ENCODE peak calls at places on chromosomes 1 and 21, in four cellular contexts. R, L, S and X are unnamed samples. For H3K9me3, the result is how much of the 10 kb centered on the place peaks cover.

GRCh38 chr1:228152097-228152917 is 2.6 kb downstream of the GJC2 start:
- DNase-seq in R (no peak), L (no peak), S (no peak), X (no peak)

GRCh38 chr1:49552101-49552500 is 471.7 kb downstream of the AGBL4 start:
- DNase-seq in R (no peak), L (no peak), S (peak), X (no peak)

GRCh38 chr21:18155508-18156193 is 89.0 kb upstream of the CHODL start:
- DNase-seq in R (no peak), L (no peak), S (no peak), X (no peak)

GRCh38 chr1:14637233-14637632 is 38.7 kb downstream of the KAZN start:
- DNase-seq in R (no peak), L (no peak), S (no peak), X (no peak)

GRCh38 chr21:37862536-37862935 is 53.7 kb downstream of the KCNJ6 start:
- DNase-seq in R (no peak), L (no peak), S (no peak), X (no peak)

GRCh38 chr1:206110820-206111219 is 6.4 kb downstream of the AVPR1B start:
- DNase-seq in R (no peak), L (no peak), S (no peak), X (no peak)

GRCh38 chr1:21270086-21270689 is 20.1 kb downstream of the ECE1 start:
- DNase-seq in R (peak), L (peak), S (peak), X (peak)

GRCh38 chr21:41684381-41685245 is 82.2 kb downstream of the RIPK4 start:
- DNase-seq in R (peak), L (no peak), S (no peak), X (no peak)

GRCh38 chr1:22527555-22528296 is 35.6 kb upstream of the EPHA8 start:
- DNase-seq in R (no peak), L (no peak), S (no peak), X (no peak)

GRCh38 chr1:114982251-114982650 is 47.4 kb upstream of the TSHB start:
- DNase-seq in R (no peak), L (no peak), S (no peak), X (no peak)

GRCh38 chr1:206804156-206804737 is 32.0 kb upstream of the IL10 start:
- DNase-seq in R (no peak), L (no peak), S (no peak), X (no peak)

GRCh38 chr1:145891143-145891542 is 5.5 kb upstream of the ANKRD35 start:
- DNase-seq in R (no peak), L (no peak), S (no peak), X (no peak)

GRCh38 chr1:47839460-47839760 is 157.8 kb downstream of the TRABD2B start:
- DNase-seq in R (no peak), L (no peak), S (no peak), X (no peak)

GRCh38 chr1:8019229-8019620 is 6.9 kb downstream of the ERRFI1 start:
- DNase-seq in R (no peak), L (no peak), S (no peak), X (no peak)

GRCh38 chr1:229420765-229421164 is 13.1 kb downstream of the ACTA1 start:
- DNase-seq in R (no peak), L (no peak), S (no peak), X (no peak)

GRCh38 chr1:6385673-6386191 is 7.8 kb downstream of the ACOT7 start:
- DNase-seq in R (no peak), L (no peak), S (no peak), X (no peak)

GRCh38 chr21:28100366-28100765 is 892.3 kb downstream of the LTN1 start:
- DNase-seq in R (no peak), L (no peak), S (no peak), X (no peak)

GRCh38 chr1:23747947-23748346 is 4.7 kb downstream of the ELOA start:
- DNase-seq in R (no peak), L (no peak), S (no peak), X (no peak)

GRCh38 chr1:201792534-201793305 is 36.2 kb upstream of the IPO9 start:
- DNase-seq in R (peak), L (peak), S (peak), X (peak)

GRCh38 chr21:46146856-46147255 is 8.5 kb downstream of the FTCD start:
- DNase-seq in R (peak), L (no peak), S (no peak), X (no peak)
- H3K9me3 ChIP-seq in R (under half), L (under half), S (under half), X (under half)

GRCh38 chr1:37925316-37925715 is 21.5 kb downstream of the INPP5B start:
- DNase-seq in R (no peak), L (no peak), S (no peak), X (no peak)

GRCh38 chr1:37923551-37923889 is 23.3 kb downstream of the INPP5B start:
- DNase-seq in R (no peak), L (no peak), S (no peak), X (no peak)

GRCh38 chr1:37926061-37926924 is 20.6 kb downstream of the INPP5B start:
- DNase-seq in R (no peak), L (no peak), S (no peak), X (no peak)

GRCh38 chr1:37919277-37919676 is 27.6 kb downstream of the INPP5B start:
- DNase-seq in R (no peak), L (no peak), S (no peak), X (no peak)

GRCh38 chr1:37922767-37923550 is 23.9 kb downstream of the INPP5B start:
- DNase-seq in R (no peak), L (no peak), S (no peak), X (no peak)
- H3K27ac ChIP-seq in R (no peak), L (no peak), S (no peak), X (no peak)

GRCh38 chr1:151729966-151730291 is 8.6 kb downstream of the RIIAD1 start:
- DNase-seq in R (no peak), L (no peak), S (no peak), X (no peak)

GRCh38 chr1:151729157-151729965 is 8.0 kb downstream of the RIIAD1 start:
- DNase-seq in R (no peak), L (no peak), S (no peak), X (no peak)

GRCh38 chr1:151733126-151733525 is 11.8 kb downstream of the RIIAD1 start:
- DNase-seq in R (no peak), L (no peak), S (no peak), X (no peak)

GRCh38 chr1:151723726-151724370 is 2.5 kb downstream of the RIIAD1 start:
- DNase-seq in R (no peak), L (no peak), S (no peak), X (no peak)

DNA sequence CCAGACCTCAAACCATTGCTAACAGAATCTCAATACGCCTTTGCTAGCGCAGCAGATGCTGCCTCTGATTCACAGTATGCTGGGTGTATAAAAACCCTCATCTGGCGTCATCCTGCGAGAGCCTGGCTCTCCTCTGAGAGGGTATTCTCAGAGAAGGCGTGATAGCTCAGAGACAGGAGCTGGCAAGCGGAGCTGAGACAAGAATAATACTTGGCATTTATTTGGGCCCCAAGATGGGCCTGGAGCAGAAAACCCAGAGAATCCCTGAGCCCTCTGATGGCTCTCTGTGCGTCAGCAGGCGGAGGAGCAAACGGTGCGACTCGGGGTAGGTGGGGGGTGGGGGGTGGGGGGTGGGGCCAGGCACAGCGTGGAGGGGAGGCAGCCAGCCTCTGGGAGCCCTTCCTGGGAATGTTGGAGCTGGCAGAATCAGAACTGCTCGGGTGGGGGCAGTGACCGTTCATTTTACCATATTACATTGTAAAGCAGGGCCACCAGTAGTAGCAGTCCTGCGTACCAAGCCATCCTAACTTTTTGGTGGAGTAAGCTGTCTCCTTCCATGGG is 6.9 kb downstream of the RIIAD1 start:
- DNase-seq in R (no peak), L (no peak), S (no peak), X (no peak)
- H3K4me3 ChIP-seq in R (no peak), L (no peak), S (no peak), X (no peak)

DNA sequence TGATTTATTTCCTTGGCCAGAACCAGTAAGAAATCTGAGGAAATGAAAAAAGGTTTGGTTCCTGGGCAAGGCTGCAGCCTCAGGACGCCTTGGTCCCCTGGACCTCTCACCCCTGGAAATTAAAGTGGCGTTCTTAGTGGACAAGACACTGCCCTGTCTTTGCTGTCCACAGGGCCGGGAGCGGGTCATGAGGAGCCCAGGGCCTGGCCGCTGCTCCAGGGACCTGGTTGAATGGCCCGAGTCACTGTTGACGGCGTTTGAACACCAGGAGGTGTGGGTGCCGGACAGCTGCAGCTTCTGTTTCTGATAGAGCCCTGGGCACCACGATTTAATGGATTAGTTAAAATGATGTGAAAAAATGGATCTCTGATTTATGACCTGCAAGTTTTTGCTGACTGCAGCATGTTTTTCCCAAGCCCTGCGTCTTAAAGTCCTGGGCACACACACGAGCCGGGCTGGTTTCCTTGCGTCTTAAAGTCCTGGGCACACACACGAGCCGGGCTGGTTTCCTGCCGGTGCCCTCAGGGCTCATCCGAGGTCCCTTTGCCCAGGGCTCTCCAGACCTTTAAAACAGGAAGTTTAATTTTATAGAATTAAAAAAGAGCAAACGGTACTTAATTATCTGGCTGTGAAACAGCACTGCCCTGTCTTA is 74.1 kb upstream of the ACTRT2 start:
- DNase-seq in R (no peak), L (no peak), S (no peak), X (no peak)
- H3K9me3 ChIP-seq in R (under half), L (under half), S (under half), X (under half)

GRCh38 chr21:38956791-38957571 is 151.3 kb downstream of the ETS2 start:
- DNase-seq in R (no peak), L (no peak), S (no peak), X (no peak)
- H3K27ac ChIP-seq in R (no peak), L (no peak), S (no peak), X (no peak)